ENCODE peak calls at places on chromosomes 4 and X, in six cellular contexts. One of them, this sample, is unnamed.

GRCh38 chr4:52968241-52968640 is 106.1 kb downstream of the RASL11B start:
- DNase-seq in NCI-H524: no peak
- DNase-seq in IMR-90: no peak
- DNase-seq in M059J: no peak
- DNase-seq in fibroblast of pulmonary artery: no peak
- DNase-seq in stimulated activated effector memory CD8-positive, alpha-beta T cell treated with anti-CD3 and anti-CD28 coated beads, Interleukin-12 subunit alpha, Interleukin-12 subunit beta, amount 100 ng/mL, for 72 hours: no peak
- DNase-seq in this sample: no peak

GRCh38 chrX:150291014-150291413 is 72.1 kb upstream of the MAMLD1 start:
- DNase-seq in stimulated activated effector memory CD8-positive, alpha-beta T cell treated with anti-CD3 and anti-CD28 coated beads, Interleukin-12 subunit alpha, Interleukin-12 subunit beta, amount 100 ng/mL, for 72 hours: no peak
- DNase-seq in NCI-H524: no peak
- DNase-seq in M059J: peak
- DNase-seq in fibroblast of pulmonary artery: no peak
- DNase-seq in IMR-90: no peak
- DNase-seq in this sample: peak

GRCh38 chr4:7800996-7801395 is 138.7 kb downstream of the AFAP1 start:
- DNase-seq in M059J: no peak
- DNase-seq in fibroblast of pulmonary artery: no peak
- DNase-seq in IMR-90: no peak
- DNase-seq in stimulated activated effector memory CD8-positive, alpha-beta T cell treated with anti-CD3 and anti-CD28 coated beads, Interleukin-12 subunit alpha, Interleukin-12 subunit beta, amount 100 ng/mL, for 72 hours: no peak
- DNase-seq in NCI-H524: no peak
- DNase-seq in this sample: no peak

GRCh38 chr4:15516494-15516893 is 46.8 kb downstream of the CC2D2A start:
- DNase-seq in NCI-H524: no peak
- DNase-seq in M059J: no peak
- DNase-seq in IMR-90: no peak
- DNase-seq in stimulated activated effector memory CD8-positive, alpha-beta T cell treated with anti-CD3 and anti-CD28 coated beads, Interleukin-12 subunit alpha, Interleukin-12 subunit beta, amount 100 ng/mL, for 72 hours: no peak
- DNase-seq in fibroblast of pulmonary artery: no peak
- DNase-seq in this sample: no peak

GRCh38 chr4:46329118-46329976 is 60.6 kb downstream of the GABRA2 start:
- DNase-seq in stimulated activated effector memory CD8-positive, alpha-beta T cell treated with anti-CD3 and anti-CD28 coated beads, Interleukin-12 subunit alpha, Interleukin-12 subunit beta, amount 100 ng/mL, for 72 hours: no peak
- DNase-seq in NCI-H524: peak
- DNase-seq in IMR-90: peak
- DNase-seq in fibroblast of pulmonary artery: peak
- DNase-seq in M059J: peak
- DNase-seq in this sample: no peak

GRCh38 chr4:146237092-146237491 is 22.8 kb downstream of the REELD1 start:
- DNase-seq in IMR-90: no peak
- DNase-seq in M059J: no peak
- DNase-seq in NCI-H524: no peak
- DNase-seq in stimulated activated effector memory CD8-positive, alpha-beta T cell treated with anti-CD3 and anti-CD28 coated beads, Interleukin-12 subunit alpha, Interleukin-12 subunit beta, amount 100 ng/mL, for 72 hours: no peak
- DNase-seq in fibroblast of pulmonary artery: no peak
- DNase-seq in this sample: no peak

GRCh38 chrX:1239681-1240142 is 27.3 kb upstream of the CRLF2 start:
- DNase-seq in IMR-90: no peak
- DNase-seq in M059J: no peak
- DNase-seq in NCI-H524: no peak
- DNase-seq in stimulated activated effector memory CD8-positive, alpha-beta T cell treated with anti-CD3 and anti-CD28 coated beads, Interleukin-12 subunit alpha, Interleukin-12 subunit beta, amount 100 ng/mL, for 72 hours: no peak
- DNase-seq in fibroblast of pulmonary artery: no peak
- DNase-seq in this sample: no peak

GRCh38 chr4:154877110-154877760 is 96.2 kb downstream of the RBM46 start:
- DNase-seq in M059J: peak
- DNase-seq in stimulated activated effector memory CD8-positive, alpha-beta T cell treated with anti-CD3 and anti-CD28 coated beads, Interleukin-12 subunit alpha, Interleukin-12 subunit beta, amount 100 ng/mL, for 72 hours: no peak
- DNase-seq in IMR-90: peak
- DNase-seq in fibroblast of pulmonary artery: peak
- DNase-seq in NCI-H524: no peak
- DNase-seq in this sample: peak

GRCh38 chrX:33053001-33053400 is 158.3 kb downstream of the DMD start:
- DNase-seq in stimulated activated effector memory CD8-positive, alpha-beta T cell treated with anti-CD3 and anti-CD28 coated beads, Interleukin-12 subunit alpha, Interleukin-12 subunit beta, amount 100 ng/mL, for 72 hours: no peak
- DNase-seq in fibroblast of pulmonary artery: no peak
- DNase-seq in NCI-H524: no peak
- DNase-seq in IMR-90: no peak
- DNase-seq in M059J: no peak
- DNase-seq in this sample: no peak

GRCh38 chr4:31175242-31175910 is 455.2 kb downstream of the PCDH7 start:
- DNase-seq in NCI-H524: no peak
- DNase-seq in stimulated activated effector memory CD8-positive, alpha-beta T cell treated with anti-CD3 and anti-CD28 coated beads, Interleukin-12 subunit alpha, Interleukin-12 subunit beta, amount 100 ng/mL, for 72 hours: no peak
- DNase-seq in fibroblast of pulmonary artery: no peak
- DNase-seq in IMR-90: peak
- DNase-seq in M059J: peak
- DNase-seq in this sample: peak